ENCODE peak calls at places on chromosome 4, in nine cellular contexts. J, N, Y, D, M, I, H, Q and P are unnamed samples.
A peak's percentile ranks its signal among the peaks of the same experiment; 100 is the strongest.

GRCh38 chr4:117965608-117966007 is 68.7 kb upstream of the NDST3 start:
- DNase-seq in J (no peak), N (no peak), Y (no peak), D (no peak), M (no peak), I (no peak), H (no peak), Q (no peak), P (no peak)

GRCh38 chr4:116229420-116229819 is 856.0 kb downstream of the TRAM1L1 start:
- DNase-seq in J (no peak), N (no peak), Y (no peak), D (no peak), M (no peak), I (no peak), H (no peak), Q (no peak), P (no peak)

GRCh38 chr4:67292045-67292444 is 253.3 kb downstream of the CENPC start:
- DNase-seq in J (no peak), N (no peak), Y (no peak), D (no peak), M (no peak), I (no peak), H (no peak), Q (no peak), P (no peak)

GRCh38 chr4:189279188-189279587 is 661.5 kb upstream of the FRG1 start:
- DNase-seq in J (no peak), N (peak; percentile 89), Y (peak; percentile 0), D (no peak), M (peak; percentile 25), I (no peak), H (peak; percentile 3), Q (no peak), P (no peak)

GRCh38 chr4:33649015-33649414 is 2595.3 kb downstream of the ARAP2 start:
- DNase-seq in J (no peak), N (peak; percentile 58), Y (peak; percentile 73), D (no peak), M (peak; percentile 82), I (no peak), H (peak; percentile 73), Q (no peak), P (no peak)

GRCh38 chr4:3069661-3070199 is 4.6 kb downstream of the HTT-AS start:
- DNase-seq in J (no peak), N (no peak), Y (no peak), D (no peak), M (no peak), I (no peak), H (no peak), Q (no peak), P (no peak)

GRCh38 chr4:75686346-75686745 is 13.1 kb upstream of the G3BP2 start:
- DNase-seq in J (no peak), N (no peak), Y (no peak), D (no peak), M (no peak), I (no peak), H (no peak), Q (no peak), P (no peak)

GRCh38 chr4:79340568-79340967 is 14.7 kb upstream of the NAA11 start:
- DNase-seq in J (no peak), N (no peak), Y (no peak), D (no peak), M (no peak), I (no peak), H (no peak), Q (no peak), P (no peak)

GRCh38 chr4:184287697-184288255 is 70.1 kb upstream of the ENPP6 start:
- DNase-seq in J (peak; percentile 72), N (peak; percentile 85), Y (peak; percentile 76), D (peak; percentile 47), M (peak; percentile 80), I (peak; percentile 55), H (peak; percentile 66), Q (no peak), P (no peak)

GRCh38 chr4:3127129-3127528 is 52.6 kb downstream of the HTT start:
- DNase-seq in J (no peak), N (no peak), Y (no peak), D (no peak), M (no peak), I (no peak), H (no peak), Q (no peak), P (no peak)

GRCh38 chr4:140296335-140296753 is 77.1 kb upstream of the SCOC start:
- DNase-seq in J (no peak), N (peak; percentile 94), Y (peak; percentile 75), D (peak; percentile 69), M (peak; percentile 96), I (no peak), H (peak; percentile 87), Q (peak; percentile 76), P (peak; percentile 23)

GRCh38 chr4:107380836-107381438 is 339.1 kb downstream of the PAPSS1 start:
- DNase-seq in J (no peak), N (no peak), Y (no peak), D (no peak), M (peak; percentile 67), I (no peak), H (no peak), Q (no peak), P (no peak)

GRCh38 chr4:3530051-3530450 is 2.2 kb downstream of the LRPAP1 start:
- DNase-seq in J (no peak), N (no peak), Y (no peak), D (no peak), M (no peak), I (no peak), H (no peak), Q (no peak), P (no peak)

GRCh38 chr4:9921326-9921725 is 100.0 kb downstream of the SLC2A9 start:
- DNase-seq in J (no peak), N (no peak), Y (no peak), D (no peak), M (no peak), I (no peak), H (no peak), Q (no peak), P (no peak)

GRCh38 chr4:32136081-32136787 is 1416.1 kb downstream of the PCDH7 start:
- DNase-seq in J (no peak), N (no peak), Y (no peak), D (no peak), M (no peak), I (no peak), H (no peak), Q (no peak), P (no peak)
- TF ChIP-seq CTCF in J (no peak), N (no peak), Y (no peak), D (peak; percentile 16), M (no peak), I (no peak), H (no peak), Q (no peak), P (no peak)

GRCh38 chr4:154545689-154546088 is 4.5 kb downstream of the PLRG1 start:
- DNase-seq in J (no peak), N (no peak), Y (no peak), D (no peak), M (no peak), I (no peak), H (no peak), Q (no peak), P (no peak)
- TF ChIP-seq CTCF in J (no peak), N (no peak), Y (peak; percentile 7), D (peak; percentile 49), M (no peak), I (peak; percentile 54), H (no peak), Q (no peak), P (no peak)

GRCh38 chr4:142128529-142128928 is 492.1 kb downstream of the IL15 start:
- DNase-seq in J (no peak), N (peak; percentile 52), Y (peak; percentile 54), D (no peak), M (peak; percentile 31), I (no peak), H (no peak), Q (no peak), P (peak; percentile 13)

GRCh38 chr4:142129473-142129872 is 493.1 kb downstream of the IL15 start:
- DNase-seq in J (no peak), N (no peak), Y (no peak), D (no peak), M (no peak), I (no peak), H (no peak), Q (no peak), P (no peak)

GRCh38 chr4:142130636-142131035 is 494.3 kb downstream of the IL15 start:
- DNase-seq in J (no peak), N (no peak), Y (no peak), D (no peak), M (no peak), I (no peak), H (no peak), Q (no peak), P (no peak)

GRCh38 chr4:142126890-142127497 is 490.6 kb downstream of the IL15 start:
- DNase-seq in J (no peak), N (peak; percentile 88), Y (peak; percentile 90), D (peak; percentile 71), M (peak; percentile 81), I (peak; percentile 54), H (peak; percentile 88), Q (peak; percentile 29), P (peak; percentile 70)

GRCh38 chr4:142129931-142130330 is 493.5 kb downstream of the IL15 start:
- DNase-seq in J (no peak), N (no peak), Y (no peak), D (no peak), M (peak; percentile 27), I (no peak), H (no peak), Q (no peak), P (no peak)
- TF ChIP-seq CTCF in J (no peak), N (no peak), Y (no peak), D (no peak), M (no peak), I (no peak), H (no peak), Q (no peak), P (no peak)

GRCh38 chr4:1637580-1638271 is 46.4 kb downstream of the FAM53A start:
- DNase-seq in J (no peak), N (no peak), Y (no peak), D (no peak), M (no peak), I (no peak), H (no peak), Q (no peak), P (no peak)

GRCh38 chr4:1638272-1638598 is 45.9 kb downstream of the FAM53A start:
- DNase-seq in J (no peak), N (no peak), Y (no peak), D (no peak), M (no peak), I (no peak), H (no peak), Q (no peak), P (no peak)

GRCh38 chr4:1639299-1639868 is 44.7 kb downstream of the FAM53A start:
- DNase-seq in J (no peak), N (no peak), Y (no peak), D (no peak), M (no peak), I (no peak), H (no peak), Q (no peak), P (no peak)

GRCh38 chr4:1640110-1640509 is 44.0 kb downstream of the FAM53A start:
- DNase-seq in J (no peak), N (no peak), Y (no peak), D (no peak), M (no peak), I (no peak), H (no peak), Q (no peak), P (no peak)

DNA sequence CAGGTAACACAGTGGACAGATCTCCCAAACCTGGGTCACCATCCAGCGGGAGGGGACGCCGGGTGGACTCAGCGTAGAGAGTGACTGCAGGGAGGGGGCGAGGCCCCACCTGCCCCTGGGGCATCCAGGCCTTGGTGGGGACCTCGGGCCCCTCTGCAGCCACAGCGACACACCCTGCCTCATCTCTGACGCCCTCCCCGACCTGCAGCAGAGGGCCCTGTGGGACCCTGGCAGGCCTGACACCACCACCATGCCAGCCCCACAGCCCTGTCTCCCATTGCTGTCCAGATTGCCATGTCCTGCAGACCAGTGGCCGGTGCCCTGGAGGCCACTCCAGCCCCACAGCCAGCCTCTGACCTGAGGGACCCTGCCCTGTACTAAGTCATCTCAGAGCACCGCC is 45.2 kb downstream of the FAM53A start:
- DNase-seq in J (no peak), N (no peak), Y (no peak), D (no peak), M (no peak), I (no peak), H (no peak), Q (no peak), P (no peak)
- TF ChIP-seq CTCF in J (no peak), N (no peak), Y (no peak), D (no peak), M (no peak), I (no peak), H (no peak), Q (no peak), P (no peak)